ENCODE peak calls at places on chromosomes 12 and 14, in four cellular contexts. H is A549, C is HepG2, N is K562. J is an unnamed sample.

GRCh38 chr14:89851031-89851430 is 103.5 kb downstream of the EFCAB11 start:
- DNase-seq in C (no peak), N (no peak), H (no peak), J (no peak)

GRCh38 chr14:64879635-64880381 is at the start of gene SPTB:
- DNase-seq in H (no peak), C (no peak), N (peak), J (no peak)

GRCh38 chr14:72291908-72292688 is 359.9 kb downstream of the RGS6 start:
- DNase-seq in H (peak), C (peak), N (peak), J (peak)

GRCh38 chr12:30794591-30795409 is 40.0 kb upstream of the CAPRIN2 start:
- DNase-seq in H (peak), N (no peak), C (peak), J (peak)

GRCh38 chr14:76259029-76259735 is 107.5 kb downstream of the GPATCH2L start:
- DNase-seq in H (no peak), C (no peak), N (peak), J (no peak)

GRCh38 chr14:88228519-88229236 is 94.4 kb downstream of the KCNK10 start:
- DNase-seq in C (no peak), H (no peak), N (no peak), J (no peak)

GRCh38 chr14:89388853-89389252 is 28.2 kb downstream of the FOXN3 start:
- DNase-seq in H (no peak), N (no peak), C (no peak), J (no peak)

GRCh38 chr12:105705765-105706164 is 375.3 kb downstream of the C12orf75 start:
- DNase-seq in H (peak), C (peak), N (peak), J (no peak)

GRCh38 chr14:92968291-92969020 is 45.5 kb downstream of the CHGA start:
- DNase-seq in H (no peak), N (no peak), C (no peak), J (no peak)

GRCh38 chr14:76772300-76773187 is 11.3 kb downstream of the VASH1 start:
- DNase-seq in H (no peak), C (no peak), N (peak), J (peak)

GRCh38 chr14:55578511-55578910 is 1.5 kb upstream of the KTN1 start:
- DNase-seq in C (no peak), N (no peak), H (no peak), J (no peak)

GRCh38 chr14:68782091-68782981 is 10.5 kb downstream of the ZFP36L1 start:
- DNase-seq in C (no peak), N (no peak), H (no peak), J (no peak)

GRCh38 chr14:65594153-65594881 is 181.8 kb downstream of the FUT8 start:
- DNase-seq in N (no peak), H (peak), C (peak), J (peak)

GRCh38 chr12:13196302-13196921 is at the start of gene EMP1:
- DNase-seq in H (peak), C (peak), N (no peak), J (no peak)

GRCh38 chr14:104023325-104024055 is 62.0 kb upstream of the ASPG start:
- DNase-seq in C (no peak), H (no peak), N (no peak), J (no peak)

GRCh38 chr12:99200711-99201384 is 446.7 kb upstream of the GARIN6 start:
- DNase-seq in H (no peak), N (no peak), C (no peak), J (no peak)

GRCh38 chr14:100850841-100851585 is 25.1 kb downstream of the MEG3 start:
- DNase-seq in H (peak), N (peak), C (peak), J (peak)

GRCh38 chr12:76790564-76791552 is 26.9 kb downstream of the ZDHHC17 start:
- DNase-seq in N (peak), C (peak), H (peak), J (no peak)

GRCh38 chr14:67977468-67978034 is 158.0 kb downstream of the RAD51B start:
- DNase-seq in N (no peak), H (no peak), C (no peak), J (no peak)

GRCh38 chr12:127779301-127780045 is 487.5 kb upstream of the TMEM132C start:
- DNase-seq in C (no peak), N (no peak), H (no peak), J (no peak)

GRCh38 chr12:56941299-56942017 is 7.2 kb upstream of the SDR9C7 start:
- DNase-seq in H (peak), C (peak), N (peak), J (no peak)

GRCh38 chr14:101791919-101792572 is 30.5 kb downstream of the PPP2R5C start:
- DNase-seq in N (no peak), C (no peak), H (no peak), J (no peak)

GRCh38 chr14:56720703-56721426 is 89.4 kb downstream of the OTX2 start:
- DNase-seq in C (no peak), N (no peak), H (no peak), J (no peak)

GRCh38 chr12:60230103-60230502 is 634.3 kb downstream of the SLC16A7 start:
- DNase-seq in C (no peak), N (no peak), H (no peak), J (no peak)

GRCh38 chr12:1638167-1638566 is 9.1 kb downstream of the WNT5B start:
- DNase-seq in N (no peak), H (no peak), C (no peak), J (no peak)

GRCh38 chr12:15693233-15693911 is 95.8 kb downstream of the EPS8 start:
- DNase-seq in C (no peak), H (no peak), N (no peak), J (no peak)

GRCh38 chr14:101776315-101776714 is 14.8 kb downstream of the PPP2R5C start:
- DNase-seq in C (no peak), H (no peak), N (no peak), J (no peak)

GRCh38 chr14:64422006-64422405 is 33.9 kb downstream of the MTHFD1 start:
- DNase-seq in N (no peak), C (no peak), H (no peak), J (no peak)

GRCh38 chr12:6540181-6540877 is 6.0 kb downstream of the GAPDH start:
- DNase-seq in C (no peak), N (peak), H (peak), J (peak)

GRCh38 chr12:3354586-3354985 is 136.4 kb upstream of the PRMT8 start:
- DNase-seq in C (no peak), N (no peak), H (no peak), J (no peak)

GRCh38 chr12:108633534-108634224 is at the start of gene SELPLG:
- DNase-seq in H (no peak), N (peak), C (no peak), J (no peak)

GRCh38 chr14:52179151-52179790 is 88.2 kb upstream of the PTGDR start:
- DNase-seq in N (no peak), H (no peak), C (no peak), J (no peak)

GRCh38 chr12:43347026-43347425 is 205.0 kb downstream of the ADAMTS20 start:
- DNase-seq in H (no peak), C (no peak), N (no peak), J (no peak)

GRCh38 chr12:43349863-43350262 is 202.1 kb downstream of the ADAMTS20 start:
- DNase-seq in C (no peak), H (peak), N (no peak), J (no peak)

GRCh38 chr12:43357141-43357540 is 194.9 kb downstream of the ADAMTS20 start:
- DNase-seq in N (no peak), H (no peak), C (no peak), J (no peak)

GRCh38 chr12:43348221-43348620 is 203.8 kb downstream of the ADAMTS20 start:
- DNase-seq in H (no peak), N (no peak), C (no peak), J (no peak)

GRCh38 chr12:43352001-43352400 is 200.0 kb downstream of the ADAMTS20 start:
- DNase-seq in H (no peak), C (no peak), N (no peak), J (no peak)
- TF ChIP-seq HDAC2 in H (no peak), C (no peak), N (no peak), J (no peak)

GRCh38 chr12:94231718-94232117 is 83.3 kb downstream of the PLXNC1 start:
- DNase-seq in H (no peak), C (no peak), N (no peak), J (no peak)
- TF ChIP-seq PHF8 in H (no peak), C (no peak), N (no peak), J (no peak)

DNA sequence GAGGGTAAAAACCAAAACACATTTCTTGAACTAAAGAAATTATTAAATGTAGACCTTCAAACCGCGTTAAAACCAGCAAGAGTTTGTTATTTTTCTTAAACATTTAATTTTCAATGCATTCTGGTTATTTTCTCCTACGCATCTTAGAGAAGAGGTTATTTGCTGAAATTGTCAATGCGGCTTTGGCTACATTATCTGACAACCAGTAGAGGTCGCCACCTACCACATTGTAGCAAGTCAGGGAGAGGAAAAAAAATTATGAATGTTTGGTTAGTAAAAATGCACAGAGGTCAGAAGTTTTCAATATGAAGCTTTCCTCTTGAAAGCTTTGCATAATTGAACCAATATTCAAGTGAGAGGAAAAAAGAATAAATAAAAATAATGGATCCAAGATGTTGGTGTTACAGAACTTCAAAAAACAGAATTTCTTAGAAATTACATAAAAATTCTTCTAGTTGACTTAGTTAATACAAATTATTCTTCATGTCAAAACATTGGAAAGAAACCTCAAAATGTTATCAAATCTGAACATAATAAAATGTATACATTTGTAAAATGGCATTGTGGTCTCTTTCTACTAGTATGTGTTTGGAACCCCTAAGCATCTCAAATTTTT is 159.4 kb upstream of the TMTC2 start:
- DNase-seq in C (peak), N (peak), H (peak), J (no peak)
- TF ChIP-seq HDAC2 in C (no peak), N (no peak), H (no peak), J (no peak)

DNA sequence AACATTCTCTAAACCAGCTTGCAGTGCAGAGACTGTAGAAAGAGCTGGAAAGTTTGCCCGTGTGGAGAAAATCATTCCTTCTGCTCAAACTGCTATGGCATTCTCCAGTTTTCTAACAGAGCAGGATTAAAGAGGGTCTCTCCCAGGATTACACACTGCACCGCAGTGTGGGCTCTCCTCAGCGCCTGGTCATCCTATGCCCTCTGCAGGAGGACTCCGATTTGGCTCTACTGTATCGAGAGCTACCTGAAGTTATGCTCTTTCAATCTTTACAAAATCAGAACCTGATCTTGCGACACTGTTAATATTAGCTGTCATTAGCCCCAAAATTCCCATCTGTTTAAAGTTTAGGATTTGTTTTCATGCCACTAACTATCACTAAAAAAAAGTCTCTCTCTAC is 33.0 kb downstream of the BHLHE41 start:
- DNase-seq in N (no peak), H (no peak), C (no peak), J (no peak)
- TF ChIP-seq PHF8 in N (no peak), H (no peak), C (no peak), J (no peak)

DNA sequence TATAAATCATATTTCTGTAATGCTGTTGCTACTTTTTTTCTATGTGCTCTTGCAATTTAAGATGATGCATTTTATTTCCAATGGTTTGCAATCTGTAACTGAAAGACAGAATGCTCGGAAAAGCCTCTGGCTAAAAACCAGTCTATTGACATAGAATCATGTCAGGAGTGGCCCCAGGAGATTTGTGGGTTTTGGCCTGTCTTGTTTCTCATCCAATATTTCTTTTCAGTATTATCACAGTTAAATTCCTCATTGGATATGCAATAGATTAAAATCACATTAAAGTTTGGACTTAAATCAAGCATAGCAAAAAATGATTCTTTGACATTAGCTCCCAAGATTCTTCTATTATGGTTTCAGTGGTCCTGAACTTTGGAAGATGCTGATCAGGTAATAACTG is 19.1 kb upstream of the SLC38A2 start:
- DNase-seq in C (no peak), H (no peak), N (no peak), J (no peak)
- TF ChIP-seq HDAC2 in C (no peak), H (no peak), N (no peak), J (no peak)

DNA sequence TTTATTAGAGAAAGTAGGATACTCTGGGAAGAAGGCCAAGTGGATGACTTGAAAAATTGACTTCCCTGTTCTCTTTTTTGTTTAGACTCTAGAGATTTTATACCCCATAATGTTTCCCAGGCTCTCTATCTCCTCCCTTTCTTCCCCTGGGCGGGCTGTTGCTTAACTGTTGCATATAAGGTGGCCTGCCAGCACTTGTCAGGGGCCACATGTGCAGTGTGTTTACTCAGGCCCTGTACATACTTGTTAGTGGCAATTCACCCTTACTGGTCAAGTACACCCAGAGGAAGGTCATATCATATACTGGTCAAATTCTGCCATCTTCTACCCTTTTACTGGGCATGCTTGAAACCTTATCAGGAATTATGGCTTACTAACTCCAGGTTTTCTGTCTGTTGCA is 403.7 kb downstream of the SLC6A15 start:
- DNase-seq in C (no peak), H (no peak), N (no peak), J (no peak)
- TF ChIP-seq PHF8 in C (no peak), H (no peak), N (no peak), J (no peak)

GRCh38 chr14:83556746-83557460 is 1973.0 kb upstream of the FLRT2 start:
- DNase-seq in C (no peak), N (no peak), H (peak), J (no peak)
- TF ChIP-seq HDAC2 in C (no peak), N (no peak), H (no peak), J (no peak)

GRCh38 chr14:35438910-35439713 is 34.6 kb upstream of the NFKBIA start:
- DNase-seq in H (peak), N (no peak), C (peak), J (no peak)

GRCh38 chr14:35446450-35446849 is 41.9 kb upstream of the NFKBIA start:
- DNase-seq in N (no peak), H (no peak), C (no peak), J (no peak)

GRCh38 chr14:35441160-35441559 is 36.6 kb upstream of the NFKBIA start:
- DNase-seq in H (no peak), C (no peak), N (no peak), J (no peak)

GRCh38 chr14:35444104-35444503 is 39.6 kb upstream of the NFKBIA start:
- DNase-seq in C (no peak), N (no peak), H (no peak), J (no peak)
- TF ChIP-seq PHF8 in C (no peak), N (no peak), H (no peak), J (no peak)

GRCh38 chr12:54502485-54502884 is 4.9 kb downstream of the NCKAP1L start:
- DNase-seq in C (no peak), H (no peak), N (no peak), J (no peak)

GRCh38 chr12:54495327-54495726 is 2.2 kb upstream of the NCKAP1L start:
- DNase-seq in C (no peak), N (no peak), H (no peak), J (no peak)

DNA sequence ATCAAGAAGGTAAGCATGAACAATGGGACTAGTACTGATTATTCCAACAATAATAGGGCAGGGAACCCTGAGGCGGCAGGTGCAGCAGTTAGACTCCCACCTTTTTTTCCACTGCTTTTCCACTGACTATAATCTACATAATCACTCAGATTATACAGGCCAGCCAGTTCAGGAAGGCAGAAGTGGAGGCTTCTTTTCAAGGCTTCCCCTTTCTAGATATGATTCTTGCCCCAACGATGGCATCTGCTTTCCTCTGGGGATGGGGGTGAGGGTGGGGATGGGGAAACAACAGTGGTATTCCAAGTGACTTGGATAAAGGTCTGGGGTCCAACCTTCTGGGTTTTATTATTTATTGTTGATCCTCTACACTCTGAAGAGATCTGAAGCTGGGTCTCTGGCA is 331 bp downstream of the NCKAP1L start:
- DNase-seq in N (no peak), C (no peak), H (no peak), J (no peak)
- TF ChIP-seq HDAC2 in N (no peak), C (no peak), H (no peak), J (no peak)

GRCh38 chr14:61537567-61538463 is 157.5 kb upstream of the HIF1A start:
- DNase-seq in H (peak), C (peak), N (peak), J (no peak)
- TF ChIP-seq PHF8 in H (no peak), C (peak), N (no peak), J (no peak)